ENCODE peak calls at places on chromosomes 4 and X, in eight cellular contexts. J is SK-N-SH, E is right atrium auricular region, A is cardiac muscle cell, Y is neural progenitor cell, Q is ovary, P is brain microvascular endothelial cell, C is stomach. N is an unnamed sample.

GRCh38 chrX:132740316-132741123 is 217.9 kb downstream of the HS6ST2 start:
- DNase-seq in J (peak), E (no peak), A (peak), Y (peak), Q (no peak), P (no peak), C (no peak), N (no peak)

GRCh38 chr4:48930654-48931053 is 24.1 kb upstream of the OCIAD2 start:
- DNase-seq in J (no peak), E (no peak), A (no peak), Y (no peak), Q (no peak), P (no peak), C (no peak), N (no peak)

GRCh38 chrX:29911673-29912072 is 303.7 kb upstream of the MAGEB2 start:
- DNase-seq in J (no peak), E (no peak), A (no peak), Y (no peak), Q (no peak), P (no peak), C (no peak), N (no peak)

GRCh38 chrX:134971926-134972325 is 18.9 kb upstream of the SMIM10 start:
- DNase-seq in J (no peak), E (no peak), A (no peak), Y (no peak), Q (no peak), P (peak), C (no peak), N (no peak)

GRCh38 chr4:28062562-28062961 is 1201.9 kb downstream of the STIM2 start:
- DNase-seq in J (no peak), E (no peak), A (no peak), Y (peak), Q (no peak), P (no peak), C (no peak), N (no peak)

GRCh38 chr4:8315343-8316250 is 46.0 kb downstream of the HTRA3 start:
- DNase-seq in J (peak), E (peak), A (peak), Y (peak), Q (peak), P (peak), C (peak), N (peak)

GRCh38 chr4:3225946-3226345 is 23.0 kb upstream of the MSANTD1 start:
- DNase-seq in J (no peak), E (no peak), A (no peak), Y (no peak), Q (peak), P (no peak), C (no peak), N (no peak)

GRCh38 chrX:85419293-85419692 is 39.8 kb upstream of the POF1B start:
- DNase-seq in J (no peak), E (no peak), A (no peak), Y (no peak), Q (no peak), P (no peak), C (no peak), N (no peak)

GRCh38 chr4:21948347-21949072 is at the start of gene KCNIP4:
- DNase-seq in J (peak), E (no peak), A (peak), Y (peak), Q (peak), P (peak), C (no peak), N (no peak)

GRCh38 chr4:144399927-144400326 is 246.0 kb upstream of the HHIP start:
- DNase-seq in J (no peak), E (no peak), A (peak), Y (no peak), Q (no peak), P (peak), C (no peak), N (no peak)

GRCh38 chrX:110409925-110410324 is 51.3 kb downstream of the RTL9 start:
- DNase-seq in J (no peak), E (no peak), A (no peak), Y (no peak), Q (no peak), P (peak), C (no peak), N (no peak)

GRCh38 chrX:136689441-136689840 is 41.5 kb downstream of the CD40LG start:
- DNase-seq in J (no peak), E (no peak), A (peak), Y (peak), Q (no peak), P (peak), C (no peak), N (no peak)

GRCh38 chr4:165343353-165344191 is 16.1 kb downstream of the MSMO1 start:
- DNase-seq in J (no peak), E (no peak), A (no peak), Y (peak), Q (no peak), P (no peak), C (no peak), N (no peak)

GRCh38 chr4:81207793-81208192 is 7.2 kb downstream of the PRKG2 start:
- DNase-seq in J (no peak), E (no peak), A (peak), Y (no peak), Q (no peak), P (peak), C (no peak), N (no peak)

GRCh38 chrX:25531096-25531495 is 515.3 kb upstream of the ARX start:
- DNase-seq in J (no peak), E (no peak), A (peak), Y (no peak), Q (no peak), P (peak), C (no peak), N (no peak)

GRCh38 chr4:147037089-147037488 is 91.4 kb upstream of the TTC29 start:
- DNase-seq in J (no peak), E (no peak), A (no peak), Y (no peak), Q (no peak), P (no peak), C (peak), N (no peak)

GRCh38 chr4:8274772-8275241 is 5.3 kb downstream of the HTRA3 start:
- DNase-seq in J (peak), E (peak), A (peak), Y (peak), Q (peak), P (peak), C (peak), N (peak)

DNA sequence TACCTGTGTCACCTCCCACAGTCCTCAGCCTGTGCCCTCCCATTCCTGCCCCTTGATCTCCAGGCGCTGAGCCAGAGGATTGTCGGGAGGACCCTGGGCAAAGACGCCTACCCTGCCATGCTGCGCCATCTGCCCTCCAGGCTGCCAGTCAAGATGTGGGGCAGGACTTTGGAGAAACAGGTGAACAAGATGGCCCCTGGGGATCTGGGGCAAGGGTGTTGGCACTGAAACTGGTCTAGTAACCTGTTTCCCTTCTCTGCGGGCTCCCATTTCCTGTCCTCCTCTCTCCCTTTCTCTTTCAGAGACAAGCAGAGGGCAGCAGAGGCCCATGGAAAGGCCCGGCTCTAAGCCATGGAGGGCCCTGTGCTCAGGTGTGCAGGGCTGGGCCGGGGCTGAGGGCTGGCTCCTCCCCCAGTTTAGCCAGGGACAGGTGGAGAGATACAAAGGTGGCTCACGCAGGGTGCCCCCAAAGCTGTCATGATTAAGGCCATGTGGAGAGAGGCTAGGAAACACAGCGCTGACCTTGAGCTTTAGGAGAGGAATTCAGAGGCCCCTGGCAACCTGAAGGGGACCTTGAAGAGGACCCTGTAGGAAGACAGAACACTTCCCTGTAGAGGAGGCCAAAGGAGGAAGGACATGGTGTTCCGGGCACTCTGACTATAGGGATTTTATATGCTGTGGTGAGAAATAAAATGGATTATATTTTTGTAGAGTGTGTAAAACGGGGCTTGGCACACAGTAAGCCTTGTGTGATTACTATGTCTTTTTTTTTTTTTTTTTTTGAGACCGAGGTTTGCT is at the start of gene GLOD5:
- DNase-seq in J (peak), E (no peak), A (peak), Y (peak), Q (no peak), P (no peak), C (peak), N (no peak)
- TF ChIP-seq CTCF in J (peak), E (no peak), A (no peak), Y (peak), Q (no peak), P (peak), C (no peak), N (no peak)

GRCh38 chrX:51760657-51761056 is 17.4 kb downstream of the GSPT2 start:
- DNase-seq in J (no peak), E (no peak), A (peak), Y (no peak), Q (no peak), P (no peak), C (no peak), N (no peak)

DNA sequence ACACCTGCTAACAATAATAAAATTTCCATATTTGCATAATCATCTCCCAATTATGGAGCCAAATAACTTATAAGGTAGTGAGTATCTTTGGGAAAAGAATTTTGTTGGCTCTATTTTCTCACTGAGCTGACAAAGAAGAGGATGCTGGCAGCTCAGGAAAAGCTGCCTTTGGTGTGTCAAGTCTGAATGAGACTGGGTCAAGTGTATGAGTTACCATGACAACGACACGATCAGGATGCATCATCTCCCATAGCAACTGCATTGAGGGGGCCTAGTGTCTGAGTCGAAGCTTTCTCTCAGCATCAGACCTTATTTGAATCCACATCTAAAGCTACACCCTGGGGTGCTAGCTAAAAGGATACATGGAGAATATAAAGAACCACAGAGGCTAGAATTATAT is 15.8 kb downstream of the GSPT2 start:
- DNase-seq in J (peak), E (no peak), A (no peak), Y (no peak), Q (no peak), P (no peak), C (no peak), N (no peak)
- H3K4me3 ChIP-seq in J (no peak), E (no peak), A (no peak), Y (no peak), Q (no peak), P (no peak), C (no peak), N (no peak)

GRCh38 chr4:183098723-183099536 is at the start of gene WWC2:
- DNase-seq in J (peak), E (peak), A (peak), Y (peak), Q (peak), P (peak), C (peak), N (peak)

GRCh38 chr4:183099537-183100297 is 660 bp downstream of the WWC2 start:
- DNase-seq in J (no peak), E (no peak), A (no peak), Y (peak), Q (peak), P (no peak), C (peak), N (peak)

GRCh38 chr4:183100827-183101226 is 1.8 kb downstream of the WWC2 start:
- DNase-seq in J (no peak), E (no peak), A (no peak), Y (peak), Q (no peak), P (no peak), C (no peak), N (no peak)

GRCh38 chr4:183101956-183102480 is 3.0 kb downstream of the WWC2 start:
- DNase-seq in J (no peak), E (no peak), A (no peak), Y (no peak), Q (no peak), P (no peak), C (no peak), N (no peak)

DNA sequence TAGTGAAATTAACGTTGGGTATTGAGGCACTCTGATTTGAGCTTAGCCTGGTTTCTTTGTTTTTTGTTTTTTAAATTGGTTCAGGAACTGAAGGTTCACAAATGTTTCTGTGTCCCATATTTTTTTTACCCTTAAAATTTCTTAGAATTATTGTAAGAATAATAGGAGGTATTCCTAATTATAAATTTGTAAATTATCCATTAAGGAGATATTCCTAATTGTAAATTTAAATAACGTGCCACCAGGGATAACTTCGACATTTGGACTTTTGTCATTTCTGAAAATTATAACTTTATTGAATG is 1.2 kb downstream of the WWC2 start:
- DNase-seq in J (no peak), E (no peak), A (no peak), Y (no peak), Q (no peak), P (no peak), C (no peak), N (no peak)
- H3K27ac ChIP-seq in J (no peak), E (peak), A (no peak), Y (no peak), Q (peak), P (no peak), C (peak), N (no peak)

DNA sequence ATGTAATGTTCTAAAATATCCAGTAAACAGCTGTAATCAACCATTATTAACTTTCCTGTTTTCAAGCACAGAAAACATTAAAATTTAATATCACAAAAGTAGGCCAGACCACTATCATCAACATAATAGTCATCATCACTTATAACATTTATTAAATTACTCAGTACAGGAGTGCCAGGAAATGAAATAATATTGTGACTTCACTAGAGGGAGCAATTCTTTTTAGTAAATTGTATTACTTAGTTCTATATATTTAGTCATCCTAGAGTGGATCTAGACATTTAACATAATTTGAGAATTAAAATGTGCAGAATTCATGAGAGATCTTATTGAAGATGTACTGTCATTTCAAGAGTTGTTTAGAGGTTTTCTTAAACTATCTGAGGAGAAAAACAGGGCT is 33.6 kb downstream of the PITX2 start:
- DNase-seq in J (no peak), E (no peak), A (peak), Y (no peak), Q (no peak), P (no peak), C (no peak), N (no peak)
- TF ChIP-seq CTCF in J (peak), E (no peak), A (peak), Y (peak), Q (no peak), P (no peak), C (no peak), N (no peak)

GRCh38 chr4:108146346-108146745 is 22.4 kb downstream of the LEF1 start:
- DNase-seq in J (no peak), E (no peak), A (no peak), Y (no peak), Q (no peak), P (no peak), C (no peak), N (no peak)

GRCh38 chr4:108146819-108147218 is 21.9 kb downstream of the LEF1 start:
- DNase-seq in J (no peak), E (no peak), A (no peak), Y (no peak), Q (no peak), P (no peak), C (no peak), N (no peak)

GRCh38 chr4:108152980-108153379 is 15.8 kb downstream of the LEF1 start:
- DNase-seq in J (no peak), E (no peak), A (no peak), Y (no peak), Q (no peak), P (no peak), C (no peak), N (no peak)

GRCh38 chr4:108148316-108148715 is 20.4 kb downstream of the LEF1 start:
- DNase-seq in J (no peak), E (no peak), A (no peak), Y (no peak), Q (no peak), P (no peak), C (no peak), N (no peak)

DNA sequence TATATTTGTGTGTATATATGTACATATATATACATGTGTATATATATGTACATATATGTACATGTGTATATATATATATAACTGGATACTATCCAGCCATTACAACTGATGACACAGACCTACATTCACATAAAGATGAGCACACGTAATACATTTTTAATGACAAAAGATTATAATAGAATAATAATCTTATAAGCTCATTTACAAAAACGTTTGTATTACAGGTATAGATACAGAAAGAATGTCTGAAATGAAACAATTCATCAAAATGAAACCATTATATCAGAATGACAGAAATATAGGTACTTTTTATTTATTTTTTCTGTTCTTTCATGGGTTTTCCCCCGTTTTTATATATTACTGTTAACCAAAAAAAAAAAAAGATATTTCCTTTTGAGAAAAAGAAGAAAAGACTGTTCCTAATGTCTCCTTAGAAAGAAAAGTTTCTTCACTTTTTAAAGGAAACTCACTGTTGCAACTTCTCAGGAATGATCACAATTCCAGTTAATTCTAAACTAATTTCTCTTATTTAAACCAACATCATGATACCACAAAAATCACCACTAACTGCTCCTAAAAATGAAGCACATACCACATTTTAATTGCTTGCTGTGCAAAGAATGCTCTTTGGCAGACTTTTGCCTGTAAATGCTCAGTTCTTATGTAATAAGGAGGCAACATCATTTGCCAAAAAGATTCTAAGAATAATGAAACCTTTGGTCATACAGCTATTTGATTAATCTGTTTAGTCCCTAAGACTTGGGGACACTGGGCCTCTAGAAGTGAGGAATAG is 18.9 kb downstream of the LEF1 start:
- DNase-seq in J (no peak), E (no peak), A (no peak), Y (no peak), Q (no peak), P (no peak), C (no peak), N (no peak)
- H3K4me3 ChIP-seq in J (no peak), E (no peak), A (no peak), Y (no peak), Q (no peak), P (no peak), C (no peak), N (no peak)

DNA sequence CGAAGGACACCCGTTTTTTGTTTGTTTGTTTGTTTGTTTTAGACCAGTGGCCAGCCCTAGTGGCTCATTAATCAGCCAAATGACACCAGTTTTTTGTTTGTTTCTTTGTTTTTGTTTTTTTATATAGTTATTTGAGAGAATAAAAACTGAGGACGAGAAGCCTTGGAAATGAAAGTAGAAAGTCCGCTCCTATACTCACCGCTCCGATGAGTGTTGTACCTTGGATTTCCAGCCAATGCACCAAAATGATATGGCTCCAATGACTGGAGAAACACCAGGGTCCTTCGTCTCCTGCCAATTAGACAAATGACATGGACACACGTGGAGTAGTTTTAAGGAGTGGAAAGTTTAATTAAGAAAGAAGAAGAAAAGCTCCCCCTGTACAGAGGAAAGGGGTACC is 87.9 kb downstream of the ZXDA start:
- DNase-seq in J (no peak), E (no peak), A (no peak), Y (no peak), Q (no peak), P (no peak), C (no peak), N (no peak)
- H3K27ac ChIP-seq in J (no peak), E (no peak), A (no peak), Y (no peak), Q (no peak), P (no peak), C (no peak), N (no peak)

DNA sequence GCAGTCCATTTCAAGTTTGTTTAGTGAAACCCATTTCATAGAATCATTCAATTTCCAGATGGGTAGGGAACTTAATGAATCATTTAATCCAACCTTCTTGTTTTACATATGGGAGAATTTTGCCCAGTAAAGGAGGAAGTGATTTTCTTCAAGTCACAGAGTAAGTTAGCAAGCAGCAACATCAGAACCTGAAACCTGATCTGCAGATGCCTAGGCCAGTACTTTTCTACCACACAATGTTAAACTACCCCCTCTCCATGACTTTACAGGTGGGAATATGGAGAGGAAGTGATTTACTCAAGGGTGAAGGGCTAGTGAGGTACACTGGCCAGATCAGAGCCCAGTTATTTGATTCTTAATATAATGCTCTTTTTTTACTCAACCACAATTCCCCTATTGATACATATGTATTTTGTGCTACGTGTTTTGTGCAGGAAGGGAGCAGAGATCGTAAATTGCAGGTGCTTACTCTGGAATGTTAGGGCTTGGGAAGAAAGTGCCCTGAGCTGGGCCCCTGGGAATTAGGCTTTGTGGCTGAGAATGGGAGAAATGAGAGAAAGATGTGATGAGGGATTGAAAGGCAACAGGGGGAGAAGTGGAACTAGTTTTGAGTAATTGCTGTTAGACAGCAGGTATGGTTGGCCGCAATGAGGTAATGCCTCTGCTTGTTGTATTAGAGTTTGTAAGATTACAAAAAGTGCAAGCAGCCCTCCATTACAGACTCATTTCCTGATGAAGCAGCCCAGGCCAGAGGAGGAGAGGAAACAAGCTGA is 6.8 kb downstream of the LHFPL1 start:
- DNase-seq in J (no peak), E (no peak), A (no peak), Y (no peak), Q (no peak), P (no peak), C (no peak), N (no peak)
- TF ChIP-seq CTCF in J (no peak), E (no peak), A (no peak), Y (no peak), Q (no peak), P (no peak), C (no peak), N (no peak)

N was measured in coronary artery.